ENCODE peak calls at places on chromosomes 3 and 15, in eight cellular contexts. One of them, this sample, is unnamed.

GRCh38 chr15:89186798-89187197 is 34.6 kb downstream of the RLBP1 start:
- DNase-seq in SK-N-SH: no peak
- DNase-seq in KG1: no peak
- DNase-seq in DMS53: no peak
- DNase-seq in naive thymus-derived CD8-positive, alpha-beta T cell: no peak
- DNase-seq in stimulated activated CD8-positive, alpha-beta memory T cell treated with anti-CD3 and anti-CD28 coated beads, Interleukin-7, amount 100 ng/mL, for 24 hours: no peak
- DNase-seq in mucosa of gallbladder: no peak
- DNase-seq in adrenal gland: no peak
- DNase-seq in this sample: no peak

GRCh38 chr3:123148772-123149171 is 53.0 kb upstream of the SEC22A start:
- DNase-seq in SK-N-SH: no peak
- DNase-seq in KG1: no peak
- DNase-seq in DMS53: no peak
- DNase-seq in naive thymus-derived CD8-positive, alpha-beta T cell: no peak
- DNase-seq in stimulated activated CD8-positive, alpha-beta memory T cell treated with anti-CD3 and anti-CD28 coated beads, Interleukin-7, amount 100 ng/mL, for 24 hours: no peak
- DNase-seq in mucosa of gallbladder: peak
- DNase-seq in adrenal gland: no peak
- DNase-seq in this sample: no peak

GRCh38 chr15:52309154-52309548 is 13.5 kb upstream of the MYO5C start:
- DNase-seq in SK-N-SH: no peak
- DNase-seq in KG1: no peak
- DNase-seq in DMS53: no peak
- DNase-seq in naive thymus-derived CD8-positive, alpha-beta T cell: no peak
- DNase-seq in stimulated activated CD8-positive, alpha-beta memory T cell treated with anti-CD3 and anti-CD28 coated beads, Interleukin-7, amount 100 ng/mL, for 24 hours: no peak
- DNase-seq in mucosa of gallbladder: no peak
- DNase-seq in adrenal gland: no peak
- DNase-seq in this sample: no peak

GRCh38 chr3:31106204-31106603 is 211.7 kb upstream of the GADL1 start:
- DNase-seq in SK-N-SH: no peak
- DNase-seq in KG1: no peak
- DNase-seq in DMS53: no peak
- DNase-seq in naive thymus-derived CD8-positive, alpha-beta T cell: no peak
- DNase-seq in stimulated activated CD8-positive, alpha-beta memory T cell treated with anti-CD3 and anti-CD28 coated beads, Interleukin-7, amount 100 ng/mL, for 24 hours: no peak
- DNase-seq in mucosa of gallbladder: no peak
- DNase-seq in adrenal gland: no peak
- DNase-seq in this sample: no peak

GRCh38 chr3:50971487-50971924 is 296.8 kb downstream of the DOCK3 start:
- DNase-seq in SK-N-SH: peak
- DNase-seq in KG1: peak
- DNase-seq in DMS53: peak
- DNase-seq in naive thymus-derived CD8-positive, alpha-beta T cell: peak
- DNase-seq in stimulated activated CD8-positive, alpha-beta memory T cell treated with anti-CD3 and anti-CD28 coated beads, Interleukin-7, amount 100 ng/mL, for 24 hours: no peak
- DNase-seq in mucosa of gallbladder: peak
- DNase-seq in adrenal gland: peak
- DNase-seq in this sample: peak

GRCh38 chr15:62362608-62363007 is 197.5 kb upstream of the C2CD4B start:
- DNase-seq in SK-N-SH: no peak
- DNase-seq in KG1: no peak
- DNase-seq in DMS53: no peak
- DNase-seq in naive thymus-derived CD8-positive, alpha-beta T cell: no peak
- DNase-seq in stimulated activated CD8-positive, alpha-beta memory T cell treated with anti-CD3 and anti-CD28 coated beads, Interleukin-7, amount 100 ng/mL, for 24 hours: no peak
- DNase-seq in mucosa of gallbladder: no peak
- DNase-seq in adrenal gland: no peak
- DNase-seq in this sample: no peak

GRCh38 chr15:82737975-82738374 is 28.3 kb upstream of the AP3B2 start:
- DNase-seq in SK-N-SH: no peak
- DNase-seq in KG1: no peak
- DNase-seq in DMS53: peak
- DNase-seq in naive thymus-derived CD8-positive, alpha-beta T cell: no peak
- DNase-seq in stimulated activated CD8-positive, alpha-beta memory T cell treated with anti-CD3 and anti-CD28 coated beads, Interleukin-7, amount 100 ng/mL, for 24 hours: no peak
- DNase-seq in mucosa of gallbladder: no peak
- DNase-seq in adrenal gland: no peak
- DNase-seq in this sample: no peak

GRCh38 chr3:73365756-73366397 is 258.9 kb downstream of the PDZRN3 start:
- DNase-seq in SK-N-SH: no peak
- DNase-seq in KG1: no peak
- DNase-seq in DMS53: no peak
- DNase-seq in naive thymus-derived CD8-positive, alpha-beta T cell: no peak
- DNase-seq in stimulated activated CD8-positive, alpha-beta memory T cell treated with anti-CD3 and anti-CD28 coated beads, Interleukin-7, amount 100 ng/mL, for 24 hours: no peak
- DNase-seq in mucosa of gallbladder: peak
- DNase-seq in adrenal gland: peak
- DNase-seq in this sample: no peak

GRCh38 chr3:125403789-125404188 is 28.7 kb upstream of the ZNF148 start:
- DNase-seq in SK-N-SH: no peak
- DNase-seq in KG1: no peak
- DNase-seq in DMS53: no peak
- DNase-seq in naive thymus-derived CD8-positive, alpha-beta T cell: no peak
- DNase-seq in stimulated activated CD8-positive, alpha-beta memory T cell treated with anti-CD3 and anti-CD28 coated beads, Interleukin-7, amount 100 ng/mL, for 24 hours: no peak
- DNase-seq in mucosa of gallbladder: no peak
- DNase-seq in adrenal gland: no peak
- DNase-seq in this sample: no peak

This sample was measured in retina.